ENCODE peak calls at places on chromosomes 12 and 14, in ten cellular contexts. T is H9, F is cardiac muscle cell, N is tibial artery, V is fibroblast of lung, I is breast epithelium, P is adrenal gland, W is mesendoderm, Z is mammary epithelial cell, B is prostate gland. S is an unnamed sample. For H3K4me1, the result is how much of the 10 kb centered on the place peaks cover.

GRCh38 chr12:120228041-120228290 is 27.1 kb upstream of the RPLP0 start:
- DNase-seq in T (no peak), F (no peak), N (no peak), V (no peak), I (no peak), P (no peak), W (no peak), Z (no peak), B (no peak), S (no peak)

GRCh38 chr14:75461303-75461702 is 33.5 kb downstream of the JDP2 start:
- DNase-seq in T (no peak), F (no peak), N (no peak), V (no peak), I (no peak), P (no peak), W (no peak), Z (no peak), B (no peak), S (no peak)

GRCh38 chr14:100237735-100238418 is 1.1 kb upstream of the YY1 start:
- DNase-seq in T (peak), F (peak), N (peak), V (peak), I (no peak), P (peak), W (peak), Z (peak), B (peak), S (peak)

GRCh38 chr12:49644620-49644994 is 21.2 kb downstream of the PRPF40B start:
- DNase-seq in T (peak), F (peak), N (peak), V (peak), I (peak), P (peak), W (peak), Z (peak), B (peak), S (peak)

GRCh38 chr14:75283162-75283883 is 4.7 kb downstream of the FOS start:
- DNase-seq in T (no peak), F (no peak), N (no peak), V (peak), I (no peak), P (peak), W (peak), Z (peak), B (no peak), S (no peak)

GRCh38 chr12:67742461-67742860 is 93.9 kb downstream of the DYRK2 start:
- DNase-seq in T (no peak), F (no peak), N (no peak), V (peak), I (no peak), P (no peak), W (peak), Z (no peak), B (no peak), S (no peak)

GRCh38 chr12:95351745-95352144 is 122.2 kb upstream of the METAP2 start:
- DNase-seq in T (no peak), F (no peak), N (peak), V (no peak), I (no peak), P (peak), W (peak), Z (no peak), B (no peak), S (no peak)

GRCh38 chr14:102182190-102182589 is 42.5 kb downstream of the WDR20 start:
- DNase-seq in T (no peak), F (no peak), N (no peak), V (peak), I (no peak), P (no peak), W (no peak), Z (peak), B (no peak), S (peak)

GRCh38 chr14:97602438-97603117 is 805.4 kb downstream of the VRK1 start:
- DNase-seq in T (no peak), F (no peak), N (no peak), V (no peak), I (no peak), P (no peak), W (no peak), Z (no peak), B (no peak), S (no peak)

GRCh38 chr14:98953544-98954346 is 318.3 kb downstream of the BCL11B start:
- DNase-seq in T (peak), F (no peak), N (peak), V (peak), I (peak), P (peak), W (no peak), Z (peak), B (no peak), S (no peak)

GRCh38 chr12:132477703-132478432 is 12.1 kb upstream of the FBRSL1 start:
- DNase-seq in T (no peak), F (no peak), N (no peak), V (no peak), I (no peak), P (no peak), W (no peak), Z (peak), B (no peak), S (no peak)

GRCh38 chr12:96720363-96720705 is 186.7 kb upstream of the NEDD1 start:
- DNase-seq in T (peak), F (no peak), N (no peak), V (no peak), I (no peak), P (no peak), W (peak), Z (peak), B (peak), S (no peak)

GRCh38 chr14:99245541-99246511 is 26.2 kb downstream of the BCL11B start:
- DNase-seq in T (peak), F (peak), N (no peak), V (no peak), I (no peak), P (peak), W (peak), Z (no peak), B (no peak), S (no peak)

GRCh38 chr12:48567731-48568130 is 2.1 kb downstream of the LALBA start:
- DNase-seq in T (no peak), F (no peak), N (no peak), V (no peak), I (no peak), P (no peak), W (no peak), Z (no peak), B (no peak), S (no peak)

GRCh38 chr14:70654609-70655008 is 12.9 kb downstream of the TTC9 start:
- DNase-seq in T (no peak), F (no peak), N (no peak), V (no peak), I (no peak), P (no peak), W (no peak), Z (no peak), B (no peak), S (peak)

GRCh38 chr12:64621257-64621942 is 11.1 kb downstream of the RASSF3 start:
- DNase-seq in T (no peak), F (no peak), N (no peak), V (peak), I (no peak), P (no peak), W (no peak), Z (peak), B (no peak), S (no peak)

GRCh38 chr12:88235183-88235833 is 93.2 kb downstream of the TMTC3 start:
- DNase-seq in T (no peak), F (no peak), N (no peak), V (no peak), I (no peak), P (no peak), W (no peak), Z (no peak), B (no peak), S (no peak)

GRCh38 chr12:119678459-119678858 is 10.5 kb downstream of the PRKAB1 start:
- DNase-seq in T (no peak), F (no peak), N (no peak), V (no peak), I (no peak), P (no peak), W (no peak), Z (no peak), B (no peak), S (no peak)

GRCh38 chr12:96472384-96472783 is 17.0 kb upstream of the CFAP54 start:
- DNase-seq in T (no peak), F (no peak), N (no peak), V (peak), I (no peak), P (no peak), W (no peak), Z (no peak), B (no peak), S (no peak)

GRCh38 chr14:87994974-87995373 is 2.0 kb upstream of the GALC start:
- DNase-seq in T (no peak), F (no peak), N (no peak), V (no peak), I (no peak), P (no peak), W (peak), Z (no peak), B (no peak), S (no peak)

GRCh38 chr12:85963322-85963721 is 89.2 kb downstream of the NTS start:
- DNase-seq in T (no peak), F (no peak), N (no peak), V (no peak), I (no peak), P (no peak), W (no peak), Z (peak), B (no peak), S (no peak)

GRCh38 chr12:20527396-20528154 is 159.2 kb downstream of the PDE3A start:
- DNase-seq in T (no peak), F (no peak), N (no peak), V (peak), I (no peak), P (no peak), W (no peak), Z (no peak), B (no peak), S (no peak)

GRCh38 chr12:116381744-116382455 is 104.4 kb upstream of the MED13L start:
- DNase-seq in T (peak), F (no peak), N (no peak), V (peak), I (no peak), P (no peak), W (peak), Z (peak), B (no peak), S (peak)

GRCh38 chr12:93441111-93441616 is 583 bp downstream of the UBE2N start:
- DNase-seq in T (peak), F (peak), N (no peak), V (no peak), I (no peak), P (peak), W (peak), Z (no peak), B (peak), S (peak)

GRCh38 chr14:73825551-73826188 is 26.0 kb upstream of the PTGR2 start:
- DNase-seq in T (peak), F (peak), N (peak), V (peak), I (peak), P (peak), W (peak), Z (peak), B (peak), S (peak)

GRCh38 chr12:4251228-4251891 is 22.2 kb upstream of the CCND2 start:
- DNase-seq in T (no peak), F (no peak), N (no peak), V (no peak), I (no peak), P (no peak), W (no peak), Z (no peak), B (no peak), S (no peak)

GRCh38 chr12:42039146-42039545 is 105.5 kb downstream of the GXYLT1 start:
- DNase-seq in T (no peak), F (no peak), N (no peak), V (peak), I (no peak), P (peak), W (peak), Z (peak), B (no peak), S (peak)

GRCh38 chr12:47741340-47741703 is 16.0 kb upstream of the ENDOU start:
- DNase-seq in T (no peak), F (peak), N (peak), V (peak), I (no peak), P (peak), W (no peak), Z (peak), B (no peak), S (peak)

GRCh38 chr12:41663487-41664258 is 475.6 kb downstream of the PDZRN4 start:
- DNase-seq in T (no peak), F (peak), N (no peak), V (peak), I (no peak), P (no peak), W (peak), Z (peak), B (no peak), S (peak)

GRCh38 chr14:74599201-74599809 is 12.7 kb downstream of the LTBP2 start:
- DNase-seq in T (no peak), F (no peak), N (peak), V (peak), I (no peak), P (no peak), W (no peak), Z (no peak), B (peak), S (no peak)

GRCh38 chr12:127287256-127287655 is 979.7 kb upstream of the TMEM132C start:
- DNase-seq in T (peak), F (no peak), N (no peak), V (no peak), I (no peak), P (no peak), W (no peak), Z (no peak), B (no peak), S (no peak)

GRCh38 chr14:94066089-94066676 is 14.8 kb downstream of the DDX24 start:
- DNase-seq in T (no peak), F (no peak), N (no peak), V (no peak), I (no peak), P (no peak), W (peak), Z (peak), B (no peak), S (no peak)

GRCh38 chr12:61846805-61847204 is 413.4 kb upstream of the USP15 start:
- DNase-seq in T (no peak), F (no peak), N (no peak), V (no peak), I (no peak), P (no peak), W (no peak), Z (no peak), B (no peak), S (no peak)

GRCh38 chr12:127205781-127206535 is 1061.0 kb upstream of the TMEM132C start:
- DNase-seq in T (no peak), F (no peak), N (no peak), V (no peak), I (no peak), P (no peak), W (no peak), Z (no peak), B (no peak), S (no peak)

GRCh38 chr12:6229224-6229748 is 29.1 kb downstream of the CD9 start:
- DNase-seq in T (no peak), F (no peak), N (peak), V (peak), I (no peak), P (no peak), W (no peak), Z (peak), B (peak), S (no peak)
- H3K4me1 ChIP-seq in T (under half), F (under half), N (half or more), V (under half), I (half or more), P (half or more), W (under half), Z (half or more), B (half or more), S (under half)

GRCh38 chr12:105464426-105464825 is 133.9 kb downstream of the C12orf75 start:
- DNase-seq in T (no peak), F (no peak), N (no peak), V (no peak), I (no peak), P (no peak), W (no peak), Z (no peak), B (no peak), S (no peak)
- H3K4me1 ChIP-seq in T (under half), F (under half), N (under half), V (under half), I (under half), P (under half), W (under half), Z (under half), B (under half), S (under half)

GRCh38 chr12:70248916-70249315 is 5.7 kb downstream of the CNOT2 start:
- DNase-seq in T (no peak), F (no peak), N (no peak), V (no peak), I (no peak), P (no peak), W (no peak), Z (no peak), B (no peak), S (no peak)
- H3K4me1 ChIP-seq in T (under half), F (under half), N (under half), V (under half), I (under half), P (half or more), W (under half), Z (under half), B (under half), S (half or more)

GRCh38 chr14:69626132-69626500 is 14.7 kb downstream of the SUSD6 start:
- DNase-seq in T (no peak), F (no peak), N (no peak), V (no peak), I (no peak), P (no peak), W (no peak), Z (no peak), B (no peak), S (no peak)
- H3K4me1 ChIP-seq in T (under half), F (under half), N (under half), V (under half), I (under half), P (half or more), W (under half), Z (under half), B (under half), S (under half)

GRCh38 chr12:14369322-14369721 is 3.8 kb downstream of the ATF7IP start:
- DNase-seq in T (no peak), F (no peak), N (no peak), V (no peak), I (no peak), P (no peak), W (no peak), Z (no peak), B (no peak), S (no peak)

DNA sequence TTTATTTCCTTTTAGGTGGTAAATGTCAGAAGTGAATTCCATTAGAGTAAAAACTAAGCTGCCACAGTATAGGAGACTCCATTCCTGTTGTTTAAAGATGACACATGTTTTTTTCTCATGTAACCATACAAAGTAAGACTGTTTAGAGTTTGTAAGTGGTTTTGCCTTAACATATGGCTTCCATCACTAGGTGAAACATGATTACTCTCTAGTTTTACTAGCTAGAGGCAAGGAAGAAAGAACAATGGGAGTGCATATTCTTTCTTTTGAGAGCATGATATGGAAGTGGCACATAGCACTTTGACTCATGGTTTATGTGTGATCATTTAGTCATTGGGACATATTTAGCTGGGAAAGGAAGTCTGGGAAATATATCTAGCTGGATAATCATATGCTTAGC is 7.7 kb downstream of the ATF7IP start:
- DNase-seq in T (no peak), F (no peak), N (no peak), V (peak), I (no peak), P (no peak), W (no peak), Z (peak), B (no peak), S (no peak)
- H3K4me1 ChIP-seq in T (under half), F (under half), N (under half), V (under half), I (under half), P (under half), W (under half), Z (under half), B (under half), S (under half)

GRCh38 chr14:68521557-68521901 is 271.3 kb downstream of the ZFP36L1 start:
- DNase-seq in T (no peak), F (no peak), N (no peak), V (no peak), I (no peak), P (no peak), W (no peak), Z (no peak), B (no peak), S (no peak)

GRCh38 chr14:68523994-68524725 is 268.7 kb downstream of the ZFP36L1 start:
- DNase-seq in T (no peak), F (no peak), N (no peak), V (peak), I (no peak), P (peak), W (no peak), Z (no peak), B (no peak), S (no peak)

GRCh38 chr14:68522510-68523325 is 270.1 kb downstream of the ZFP36L1 start:
- DNase-seq in T (no peak), F (peak), N (no peak), V (peak), I (no peak), P (no peak), W (peak), Z (no peak), B (no peak), S (peak)

GRCh38 chr14:68521952-68522509 is 270.8 kb downstream of the ZFP36L1 start:
- DNase-seq in T (no peak), F (no peak), N (no peak), V (no peak), I (no peak), P (no peak), W (no peak), Z (no peak), B (no peak), S (no peak)

GRCh38 chr14:68523326-68523610 is 269.6 kb downstream of the ZFP36L1 start:
- DNase-seq in T (no peak), F (no peak), N (no peak), V (no peak), I (no peak), P (no peak), W (no peak), Z (no peak), B (no peak), S (no peak)
- H3K4me1 ChIP-seq in T (under half), F (under half), N (half or more), V (under half), I (under half), P (under half), W (under half), Z (half or more), B (under half), S (under half)

GRCh38 chr12:57231276-57232021 is 1.9 kb downstream of the SHMT2 start:
- DNase-seq in T (no peak), F (no peak), N (no peak), V (no peak), I (no peak), P (no peak), W (no peak), Z (no peak), B (no peak), S (no peak)
- H3K4me1 ChIP-seq in T (under half), F (under half), N (under half), V (under half), I (under half), P (under half), W (under half), Z (under half), B (under half), S (under half)

DNA sequence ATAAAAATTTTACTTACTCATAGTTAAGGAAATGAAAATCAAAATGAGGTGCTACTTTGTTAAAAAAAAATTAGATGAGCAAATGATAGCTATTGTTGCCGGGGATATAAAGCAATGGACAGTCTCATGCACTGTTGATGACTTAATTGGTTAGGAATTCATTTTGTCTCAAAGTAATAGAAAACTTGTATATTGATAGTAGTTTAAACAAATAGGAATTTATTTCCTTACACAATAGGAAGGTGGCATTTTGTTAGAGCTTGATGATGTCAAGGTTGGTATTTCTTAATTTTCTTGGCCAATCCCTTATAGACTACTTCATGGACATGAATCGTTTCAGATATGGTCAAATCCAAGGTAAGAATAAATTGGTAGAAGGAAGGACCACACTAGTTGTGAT is 7.8 kb downstream of the PRPF39 start:
- DNase-seq in T (no peak), F (no peak), N (no peak), V (peak), I (no peak), P (no peak), W (no peak), Z (peak), B (no peak), S (no peak)
- H3K4me1 ChIP-seq in T (under half), F (under half), N (under half), V (under half), I (under half), P (under half), W (under half), Z (under half), B (under half), S (under half)

GRCh38 chr12:58924652-58925051 is 4.3 kb upstream of the LRIG3 start:
- DNase-seq in T (no peak), F (no peak), N (no peak), V (no peak), I (no peak), P (no peak), W (no peak), Z (no peak), B (no peak), S (no peak)
- H3K4me1 ChIP-seq in T (under half), F (under half), N (under half), V (under half), I (under half), P (under half), W (under half), Z (under half), B (under half), S (under half)

GRCh38 chr14:76923422-76924362 is 97.5 kb downstream of the LRRC74A start:
- DNase-seq in T (no peak), F (no peak), N (no peak), V (no peak), I (no peak), P (no peak), W (no peak), Z (no peak), B (no peak), S (no peak)
- H3K4me1 ChIP-seq in T (under half), F (under half), N (under half), V (under half), I (under half), P (half or more), W (under half), Z (under half), B (under half), S (half or more)